ENCODE peak calls at places on chromosome 22, in nine cellular contexts. G is spleen, K is right cardiac atrium, Q is GM12865, I is tibial nerve, V is cardiac fibroblast, C is psoas muscle, N is Panc1, R is colonic mucosa. B is an unnamed sample.

GRCh38 chr22:27181537-27181936 is 524.1 kb downstream of the MIAT start:
- DNase-seq in G (no peak), K (no peak), Q (no peak), I (no peak), V (no peak), C (no peak), N (no peak), R (no peak), B (no peak)

GRCh38 chr22:22462813-22463567 is 45.6 kb downstream of the ZNF280B start:
- DNase-seq in G (no peak), K (no peak), Q (peak; percentile 3), I (no peak), V (no peak), C (no peak), N (no peak), R (no peak), B (no peak)

GRCh38 chr22:22168190-22168940 is 76.2 kb upstream of the VPREB1 start:
- DNase-seq in G (no peak), K (no peak), Q (peak; percentile 93), I (no peak), V (peak; percentile 52), C (no peak), N (no peak), R (no peak), B (no peak)

GRCh38 chr22:17264321-17265052 is 45.3 kb upstream of the ADA2 start:
- DNase-seq in G (no peak), K (no peak), Q (no peak), I (no peak), V (peak; percentile 45), C (peak; percentile 84), N (no peak), R (no peak), B (no peak)

GRCh38 chr22:29762263-29762662 is 4.5 kb downstream of the ZMAT5 start:
- DNase-seq in G (no peak), K (no peak), Q (no peak), I (no peak), V (no peak), C (no peak), N (no peak), R (no peak), B (no peak)

GRCh38 chr22:20552450-20552894 is 45.1 kb downstream of the MED15 start:
- DNase-seq in G (peak; percentile 74), K (peak; percentile 93), Q (no peak), I (peak; percentile 78), V (peak; percentile 43), C (peak; percentile 97), N (no peak), R (peak; percentile 49), B (peak; percentile 52)

GRCh38 chr22:48837341-48837935 is 990.2 kb downstream of the BRD1 start:
- DNase-seq in G (peak; percentile 59), K (no peak), Q (no peak), I (no peak), V (no peak), C (no peak), N (no peak), R (no peak), B (no peak)

GRCh38 chr22:39574779-39575551 is 4.4 kb downstream of the CACNA1I start:
- DNase-seq in G (no peak), K (no peak), Q (no peak), I (no peak), V (peak; percentile 50), C (no peak), N (peak; percentile 12), R (no peak), B (no peak)

GRCh38 chr22:47793304-47794101 is 1031.1 kb downstream of the TBC1D22A start:
- DNase-seq in G (peak; percentile 53), K (no peak), Q (no peak), I (no peak), V (no peak), C (no peak), N (no peak), R (no peak), B (no peak)

GRCh38 chr22:25829808-25830777 is 88.1 kb downstream of the MYO18B start:
- DNase-seq in G (no peak), K (no peak), Q (no peak), I (no peak), V (no peak), C (peak; percentile 56), N (no peak), R (no peak), B (no peak)

GRCh38 chr22:17980638-17981051 is 43.7 kb downstream of the MICAL3 start:
- DNase-seq in G (peak; percentile 88), K (peak; percentile 73), Q (peak; percentile 58), I (no peak), V (peak; percentile 45), C (peak; percentile 70), N (no peak), R (peak; percentile 81), B (peak; percentile 48)

GRCh38 chr22:17772963-17773605 is 1.2 kb downstream of the BID start:
- DNase-seq in G (peak; percentile 82), K (peak; percentile 56), Q (peak; percentile 27), I (no peak), V (peak; percentile 19), C (no peak), N (no peak), R (no peak), B (no peak)

GRCh38 chr22:39174498-39175120 is 22.1 kb upstream of the CBX7 start:
- DNase-seq in G (peak; percentile 95), K (peak; percentile 94), Q (peak; percentile 47), I (peak; percentile 77), V (peak; percentile 99), C (peak; percentile 88), N (peak; percentile 28), R (peak; percentile 49), B (peak; percentile 59)

GRCh38 chr22:17965538-17966402 is 58.6 kb downstream of the MICAL3 start:
- DNase-seq in G (peak; percentile 43), K (no peak), Q (no peak), I (no peak), V (no peak), C (no peak), N (no peak), R (no peak), B (no peak)

GRCh38 chr22:48496226-48496845 is 1331.3 kb downstream of the BRD1 start:
- DNase-seq in G (peak; percentile 59), K (no peak), Q (no peak), I (no peak), V (no peak), C (peak; percentile 35), N (no peak), R (no peak), B (no peak)

GRCh38 chr22:26471522-26471921 is 12.1 kb downstream of the HPS4 start:
- DNase-seq in G (no peak), K (no peak), Q (no peak), I (no peak), V (peak; percentile 21), C (peak; percentile 66), N (peak; percentile 66), R (no peak), B (peak; percentile 44)

GRCh38 chr22:19523240-19524169 is 705 bp downstream of the CLDN5 start:
- DNase-seq in G (peak; percentile 76), K (no peak), Q (peak; percentile 17), I (no peak), V (peak; percentile 30), C (no peak), N (no peak), R (no peak), B (no peak)

GRCh38 chr22:19522881-19523239 is 1.4 kb downstream of the CLDN5 start:
- DNase-seq in G (no peak), K (no peak), Q (no peak), I (no peak), V (no peak), C (no peak), N (no peak), R (no peak), B (no peak)

GRCh38 chr22:19525116-19525660 is 978 bp upstream of the CLDN5 start:
- DNase-seq in G (peak; percentile 51), K (peak; percentile 60), Q (no peak), I (no peak), V (no peak), C (no peak), N (no peak), R (no peak), B (no peak)

GRCh38 chr22:19525666-19526065 is 1.5 kb upstream of the CLDN5 start:
- DNase-seq in G (peak; percentile 13), K (no peak), Q (no peak), I (no peak), V (no peak), C (no peak), N (no peak), R (no peak), B (no peak)

GRCh38 chr22:19524170-19525115 is at the start of gene CLDN5:
- DNase-seq in G (peak; percentile 76), K (peak; percentile 80), Q (no peak), I (no peak), V (peak; percentile 36), C (peak; percentile 74), N (no peak), R (no peak), B (no peak)
- H3K4me3 ChIP-seq in G (peak within 1 kb of the TSS; percentile 45), K (peak within 1 kb of the TSS; percentile 39), Q (no peak within 1 kb of the TSS), I (peak within 1 kb of the TSS; percentile 17), V (peak within 1 kb of the TSS; percentile 34), C (peak within 1 kb of the TSS; percentile 64), N (peak within 1 kb of the TSS; percentile 16), R (peak within 1 kb of the TSS; percentile 17), B (peak within 1 kb of the TSS; percentile 37)

GRCh38 chr22:44753189-44754042 is 1.0 kb downstream of the ARHGAP8 start:
- DNase-seq in G (peak; percentile 24), K (no peak), Q (no peak), I (no peak), V (peak; percentile 86), C (no peak), N (no peak), R (peak; percentile 51), B (no peak)
- H3K4me3 ChIP-seq in G (peak overlapping the region; percentile 39), K (no peak overlapping the region), Q (no peak overlapping the region), I (no peak overlapping the region), V (no peak overlapping the region), C (no peak overlapping the region), N (peak overlapping the region; percentile 45), R (peak overlapping the region; percentile 46), B (peak overlapping the region; percentile 48)

GRCh38 chr22:37559521-37559900 is 769 bp upstream of the CDC42EP1 start:
- DNase-seq in G (no peak), K (peak; percentile 35), Q (no peak), I (no peak), V (no peak), C (no peak), N (no peak), R (no peak), B (no peak)
- H3K4me3 ChIP-seq in G (no peak overlapping the region), K (peak overlapping the region; percentile 90), Q (no peak overlapping the region), I (peak overlapping the region; percentile 44), V (peak overlapping the region; percentile 46), C (peak overlapping the region; percentile 72), N (peak overlapping the region; percentile 68), R (peak overlapping the region; percentile 31), B (peak overlapping the region; percentile 83)

DNA sequence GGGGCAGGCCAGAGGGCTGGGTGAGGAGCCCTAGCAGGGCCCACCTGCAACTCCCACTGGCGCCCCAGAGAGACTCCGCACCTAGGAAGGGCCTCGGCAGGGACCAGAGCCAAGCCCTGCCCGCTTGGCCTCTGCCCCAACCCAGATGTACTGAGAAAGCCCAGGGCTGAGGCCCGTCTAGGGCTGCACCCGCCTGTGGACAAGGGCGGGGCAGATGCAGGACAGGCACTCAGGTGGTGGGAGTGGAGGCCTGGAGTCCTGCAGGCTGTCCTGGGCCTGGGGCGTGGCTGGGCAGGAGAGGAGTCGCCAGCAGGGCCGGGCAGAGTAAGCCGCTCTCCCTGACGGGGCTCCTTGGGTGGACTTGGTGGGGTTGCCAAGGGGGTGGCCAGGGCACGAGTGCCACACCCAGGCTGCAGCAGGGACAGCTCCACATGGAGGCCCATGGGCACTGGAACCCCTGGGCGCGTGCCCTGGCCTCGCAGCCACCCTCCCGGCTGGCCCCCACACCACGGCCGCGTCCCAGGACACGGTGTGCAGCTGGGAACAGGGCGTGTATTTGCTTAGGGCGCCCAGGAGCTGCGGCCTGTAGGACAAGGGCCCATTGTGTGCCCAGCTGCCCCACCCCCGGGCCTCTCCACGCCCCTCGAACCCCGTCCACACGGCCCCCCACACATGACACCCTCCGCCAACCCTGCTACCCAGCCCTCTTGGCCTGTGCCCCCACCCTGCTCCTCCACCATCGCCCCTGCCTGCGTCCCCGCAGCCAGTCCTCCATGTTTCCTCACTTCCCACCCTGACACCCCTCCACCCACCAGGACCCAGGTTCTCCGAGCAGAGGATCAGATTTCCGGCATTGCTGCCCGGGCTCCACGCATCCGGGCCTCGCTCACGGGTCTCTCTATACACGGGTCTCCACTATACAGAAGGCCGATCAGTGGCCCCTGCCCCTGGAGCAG is 11.3 kb upstream of the PIM3 start:
- DNase-seq in G (no peak), K (no peak), Q (no peak), I (no peak), V (no peak), C (no peak), N (no peak), R (peak; percentile 90), B (peak; percentile 97)
- H3K4me3 ChIP-seq in G (no peak overlapping the region), K (no peak overlapping the region), Q (no peak overlapping the region), I (peak overlapping the region; percentile 18), V (no peak overlapping the region), C (no peak overlapping the region), N (no peak overlapping the region), R (peak overlapping the region; percentile 43), B (peak overlapping the region; percentile 39)

B was measured in stomach.